ENCODE peak calls at places on chromosome 3, in six cellular contexts. P, U, H, Q, K and E are unnamed samples. For H3K4me1, the result is how much of the 10 kb centered on the place peaks cover.

GRCh38 chr3:149152420-149152819 is 23.0 kb downstream of the HPS3 start:
- DNase-seq in P (no peak), U (no peak), H (no peak), Q (no peak), K (no peak), E (no peak)

GRCh38 chr3:187958432-187959003 is 195.4 kb upstream of the LPP start:
- DNase-seq in P (no peak), U (no peak), H (peak), Q (peak), K (no peak), E (peak)

GRCh38 chr3:159158213-159158612 is 356.4 kb downstream of the MFSD1 start:
- DNase-seq in P (no peak), U (no peak), H (no peak), Q (no peak), K (no peak), E (no peak)

GRCh38 chr3:52299815-52300611 is 12.4 kb downstream of the GLYCTK start:
- DNase-seq in P (no peak), U (no peak), H (peak), Q (no peak), K (peak), E (no peak)

GRCh38 chr3:4827767-4828166 is 151.5 kb upstream of the BHLHE40 start:
- DNase-seq in P (no peak), U (no peak), H (no peak), Q (no peak), K (no peak), E (no peak)

GRCh38 chr3:10417849-10418248 is 87.5 kb downstream of the ATP2B2 start:
- DNase-seq in P (no peak), U (no peak), H (no peak), Q (no peak), K (no peak), E (no peak)

GRCh38 chr3:56238299-56238698 is 230.0 kb downstream of the ERC2 start:
- DNase-seq in P (no peak), U (no peak), H (no peak), Q (no peak), K (no peak), E (no peak)

GRCh38 chr3:35908366-35909232 is 269.3 kb downstream of the ARPP21 start:
- DNase-seq in P (no peak), U (no peak), H (peak), Q (no peak), K (peak), E (no peak)

GRCh38 chr3:111210866-111211564 is 139.4 kb downstream of the NECTIN3 start:
- DNase-seq in P (no peak), U (no peak), H (no peak), Q (no peak), K (no peak), E (no peak)

GRCh38 chr3:38497026-38497425 is 886 bp downstream of the EXOG start:
- DNase-seq in P (no peak), U (no peak), H (no peak), Q (no peak), K (no peak), E (no peak)

GRCh38 chr3:37985637-37986320 is 4.8 kb upstream of the VILL start:
- DNase-seq in P (peak), U (no peak), H (peak), Q (no peak), K (no peak), E (peak)

GRCh38 chr3:44530957-44531356 is 24.0 kb upstream of the ZKSCAN7 start:
- DNase-seq in P (no peak), U (no peak), H (no peak), Q (no peak), K (no peak), E (no peak)

GRCh38 chr3:86973440-86973839 is 17.5 kb downstream of the VGLL3 start:
- DNase-seq in P (no peak), U (no peak), H (no peak), Q (no peak), K (no peak), E (no peak)

GRCh38 chr3:141371882-141372281 is 3.6 kb downstream of the ZBTB38 start:
- DNase-seq in P (no peak), U (no peak), H (no peak), Q (no peak), K (no peak), E (no peak)

GRCh38 chr3:58333206-58334012 is 717 bp downstream of the PXK start:
- DNase-seq in P (peak), U (no peak), H (peak), Q (peak), K (peak), E (peak)

GRCh38 chr3:133535971-133536634 is 37.4 kb upstream of the CDV3 start:
- DNase-seq in P (no peak), U (no peak), H (peak), Q (no peak), K (no peak), E (no peak)

GRCh38 chr3:67863869-67864268 is 209.5 kb upstream of the SUCLG2 start:
- DNase-seq in P (no peak), U (no peak), H (no peak), Q (no peak), K (peak), E (no peak)

GRCh38 chr3:105806361-105806760 is 62.5 kb downstream of the CBLB start:
- DNase-seq in P (no peak), U (no peak), H (no peak), Q (no peak), K (no peak), E (no peak)

GRCh38 chr3:16884084-16884747 is 539 bp upstream of the PLCL2 start:
- DNase-seq in P (peak), U (no peak), H (peak), Q (peak), K (peak), E (peak)

GRCh38 chr3:10468611-10469354 is 36.6 kb downstream of the ATP2B2 start:
- DNase-seq in P (no peak), U (no peak), H (no peak), Q (no peak), K (no peak), E (peak)

GRCh38 chr3:10348404-10348721 is 27.5 kb upstream of the SEC13 start:
- DNase-seq in P (no peak), U (no peak), H (no peak), Q (no peak), K (no peak), E (no peak)

GRCh38 chr3:114878119-114878839 is 268.8 kb downstream of the ZBTB20 start:
- DNase-seq in P (no peak), U (no peak), H (no peak), Q (no peak), K (no peak), E (no peak)

GRCh38 chr3:66656608-66657007 is 155.8 kb upstream of the LRIG1 start:
- DNase-seq in P (no peak), U (no peak), H (peak), Q (no peak), K (no peak), E (no peak)

GRCh38 chr3:188286087-188286513 is 132.1 kb downstream of the LPP start:
- DNase-seq in P (peak), U (no peak), H (no peak), Q (no peak), K (no peak), E (no peak)

GRCh38 chr3:12155833-12156232 is 2.9 kb downstream of the TIMP4 start:
- DNase-seq in P (no peak), U (no peak), H (no peak), Q (no peak), K (no peak), E (no peak)

GRCh38 chr3:150871192-150871591 is 34.0 kb downstream of the MINDY4B start:
- DNase-seq in P (no peak), U (no peak), H (no peak), Q (no peak), K (no peak), E (no peak)

GRCh38 chr3:127951276-127951675 is 36.2 kb downstream of the KBTBD12 start:
- DNase-seq in P (no peak), U (no peak), H (no peak), Q (no peak), K (no peak), E (no peak)

GRCh38 chr3:133712017-133712416 is 34.2 kb upstream of the TF start:
- DNase-seq in P (no peak), U (peak), H (no peak), Q (no peak), K (no peak), E (no peak)

GRCh38 chr3:148648685-148649352 is 48.9 kb upstream of the AGTR1 start:
- DNase-seq in P (no peak), U (no peak), H (no peak), Q (no peak), K (no peak), E (no peak)

GRCh38 chr3:121749276-121750086 is at the start of gene GOLGB1:
- DNase-seq in P (peak), U (peak), H (peak), Q (peak), K (peak), E (peak)

DNA sequence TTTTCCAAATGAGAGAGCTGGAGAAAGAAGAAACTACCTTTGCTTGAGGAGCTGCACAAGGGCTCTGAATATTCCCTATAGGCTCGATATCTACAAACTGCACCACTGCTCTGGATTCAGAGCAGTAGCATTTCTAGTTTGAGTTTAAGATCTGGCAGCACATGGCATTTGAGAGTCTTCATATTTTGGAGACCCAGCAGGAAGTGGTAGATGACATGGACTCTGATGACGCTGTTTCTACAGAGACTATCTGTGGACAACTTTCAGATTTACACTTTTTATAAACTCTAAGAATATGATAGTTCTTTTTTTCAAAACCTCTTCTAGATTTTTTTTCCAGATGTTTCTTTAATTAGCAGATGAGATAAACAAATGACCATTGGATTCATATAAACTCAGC is 35.8 kb downstream of the ARMC8 start:
- DNase-seq in P (no peak), U (no peak), H (no peak), Q (no peak), K (no peak), E (no peak)
- H3K4me1 ChIP-seq in P (under half), U (half or more), H (under half), Q (under half), K (under half), E (under half)

GRCh38 chr3:117817103-117817502 is 1107.5 kb downstream of the TUSC7 start:
- DNase-seq in P (no peak), U (no peak), H (no peak), Q (no peak), K (no peak), E (no peak)

GRCh38 chr3:117818592-117818991 is 1109.0 kb downstream of the TUSC7 start:
- DNase-seq in P (no peak), U (no peak), H (no peak), Q (no peak), K (no peak), E (no peak)

GRCh38 chr3:117814975-117815374 is 1105.4 kb downstream of the TUSC7 start:
- DNase-seq in P (no peak), U (no peak), H (no peak), Q (no peak), K (no peak), E (no peak)

GRCh38 chr3:117820900-117821299 is 1111.3 kb downstream of the TUSC7 start:
- DNase-seq in P (no peak), U (no peak), H (no peak), Q (no peak), K (no peak), E (no peak)
- TF ChIP-seq POLR2AphosphoS5 in P (no peak), U (no peak), H (no peak), Q (no peak), K (no peak), E (no peak)

GRCh38 chr3:184680411-184680990 is 31.4 kb downstream of the MAGEF1 start:
- DNase-seq in P (no peak), U (no peak), H (no peak), Q (no peak), K (no peak), E (no peak)
- H3K4me3 ChIP-seq in P (no peak), U (no peak), H (no peak), Q (no peak), K (no peak), E (no peak)

GRCh38 chr3:99669879-99670555 is 31.6 kb downstream of the COL8A1 start:
- DNase-seq in P (no peak), U (no peak), H (no peak), Q (no peak), K (no peak), E (no peak)
- H3K4me1 ChIP-seq in P (under half), U (under half), H (under half), Q (under half), K (under half), E (under half)

GRCh38 chr3:123385499-123385898 is 63.4 kb downstream of the ADCY5 start:
- DNase-seq in P (no peak), U (no peak), H (no peak), Q (no peak), K (no peak), E (peak)

GRCh38 chr3:123384256-123384655 is 64.6 kb downstream of the ADCY5 start:
- DNase-seq in P (peak), U (no peak), H (no peak), Q (no peak), K (no peak), E (no peak)

GRCh38 chr3:123386477-123387040 is 62.3 kb downstream of the ADCY5 start:
- DNase-seq in P (peak), U (no peak), H (no peak), Q (no peak), K (no peak), E (peak)

GRCh38 chr3:123385981-123386380 is 62.9 kb downstream of the ADCY5 start:
- DNase-seq in P (peak), U (no peak), H (no peak), Q (no peak), K (no peak), E (peak)

DNA sequence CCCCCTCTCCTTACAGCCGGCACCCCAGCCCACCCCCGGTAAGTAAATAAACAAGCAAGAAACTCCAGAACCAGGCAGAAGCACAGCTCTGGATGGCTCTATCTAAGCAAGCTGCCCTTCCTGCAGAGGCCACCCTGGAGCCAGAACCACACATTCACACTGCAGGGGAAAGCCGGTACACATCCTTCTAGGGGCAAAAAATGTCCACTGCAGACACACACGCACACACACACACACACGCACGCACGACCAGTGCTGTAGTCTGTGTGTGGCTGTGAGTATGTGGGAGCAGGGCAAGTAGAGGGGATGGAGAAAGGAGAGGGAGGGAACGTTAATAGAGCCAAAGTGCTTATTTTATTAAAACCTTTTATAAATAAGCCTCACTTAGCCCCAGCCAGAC is 63.8 kb downstream of the ADCY5 start:
- DNase-seq in P (peak), U (no peak), H (no peak), Q (no peak), K (no peak), E (peak)
- TF ChIP-seq POLR2AphosphoS5 in P (peak), U (peak), H (peak), Q (no peak), K (no peak), E (no peak)

DNA sequence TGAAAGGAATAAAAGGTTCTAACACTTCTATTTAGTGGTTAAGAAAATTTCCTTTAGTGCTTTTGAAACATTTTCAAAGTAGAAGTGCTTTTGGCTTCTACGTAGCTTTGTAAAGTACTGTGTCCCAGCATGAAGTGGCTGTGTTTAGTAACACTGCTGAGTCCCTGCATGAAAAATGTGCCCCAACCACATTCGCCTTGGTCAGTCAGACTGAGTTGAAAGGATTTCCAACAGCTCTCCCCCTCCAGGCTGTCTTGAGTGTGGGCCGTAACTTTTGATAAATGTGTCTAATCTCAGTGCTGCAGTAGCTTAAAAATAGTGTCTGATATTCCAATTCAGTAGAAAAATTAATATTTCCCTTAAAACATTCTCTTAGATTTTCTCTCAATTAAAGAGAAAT is 115.0 kb downstream of the NR1D2 start:
- DNase-seq in P (no peak), U (no peak), H (no peak), Q (no peak), K (no peak), E (no peak)
- H3K4me3 ChIP-seq in P (no peak), U (no peak), H (no peak), Q (no peak), K (no peak), E (no peak)

DNA sequence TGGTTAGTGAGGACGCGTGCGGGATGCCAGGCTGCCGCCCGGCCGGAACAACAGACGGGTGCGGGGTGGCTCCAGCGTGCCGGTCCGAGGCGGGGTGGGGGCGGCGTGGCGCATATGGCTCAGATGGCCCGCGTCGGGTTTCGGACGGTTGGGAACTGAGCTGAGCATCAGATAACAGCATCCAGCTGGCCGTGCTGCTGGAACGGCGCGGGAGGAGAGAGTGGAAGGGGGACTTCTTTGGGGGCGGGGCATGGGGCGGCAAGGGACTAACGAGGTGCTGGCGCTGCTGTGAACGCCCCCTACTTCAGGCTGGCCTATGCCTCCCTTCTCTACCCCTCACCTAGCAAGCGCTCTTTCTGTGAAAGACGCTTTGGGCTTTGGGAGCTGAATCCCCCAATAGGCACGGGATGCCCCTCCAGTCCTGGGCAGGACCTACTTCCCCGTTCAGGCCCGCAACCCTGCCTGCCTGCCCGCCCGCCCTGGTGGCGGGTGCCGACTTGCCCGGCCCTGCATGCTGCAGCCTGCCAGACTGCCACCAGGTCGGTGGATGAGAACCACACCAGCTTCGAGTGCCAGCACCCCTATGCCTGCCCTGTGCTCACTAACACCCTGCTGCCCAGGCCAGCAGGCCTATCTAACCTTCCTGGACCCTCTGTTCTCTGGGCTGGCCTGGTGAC is 541 bp downstream of the INKA1 start:
- DNase-seq in P (peak), U (no peak), H (no peak), Q (peak), K (no peak), E (peak)
- H3K4me1 ChIP-seq in P (half or more), U (half or more), H (half or more), Q (half or more), K (under half), E (half or more)

DNA sequence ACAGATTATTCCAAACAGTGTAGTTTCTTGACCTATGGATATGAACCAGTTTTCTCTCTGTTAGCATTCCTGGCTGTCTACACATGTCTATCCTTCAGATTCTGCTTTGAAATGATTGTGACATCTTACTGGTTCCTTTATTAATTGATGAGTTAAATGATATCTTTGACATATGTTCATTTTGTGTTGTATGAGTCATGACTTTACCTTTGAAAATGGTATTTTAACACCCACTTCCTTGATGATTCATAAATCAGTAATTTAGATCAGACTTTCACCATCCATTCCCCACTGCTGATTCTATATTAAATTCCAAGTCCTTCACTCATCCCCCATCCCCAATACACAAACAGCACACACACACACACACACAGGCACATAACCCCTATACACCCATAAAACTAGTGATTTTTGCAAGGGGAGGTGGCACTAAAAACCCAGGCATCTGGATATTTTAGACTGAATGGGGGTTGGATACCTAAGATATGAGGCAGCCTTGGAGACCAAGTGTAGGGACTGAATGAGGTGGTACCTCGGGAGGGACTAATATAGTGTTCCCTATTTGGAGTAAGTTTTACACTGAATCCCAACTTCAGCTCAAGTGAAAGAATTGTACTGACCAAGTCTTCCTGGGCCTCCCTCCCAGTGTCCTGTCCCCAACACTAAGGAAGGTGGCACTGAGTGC is 9.7 kb downstream of the CCK start:
- DNase-seq in P (no peak), U (no peak), H (no peak), Q (no peak), K (no peak), E (no peak)
- TF ChIP-seq POLR2AphosphoS5 in P (no peak), U (no peak), H (no peak), Q (no peak), K (no peak), E (no peak)